ENCODE peak calls at places on chromosomes 5 and 9, in four cellular contexts. B is right cardiac atrium, D is A172, O is psoas muscle. A is an unnamed sample.

GRCh38 chr5:169116961-169117461 is 183.9 kb downstream of the SLIT3 start:
- DNase-seq in B (no peak), D (no peak), O (no peak), A (no peak)

GRCh38 chr5:145681686-145682085 is 153.5 kb downstream of the PRELID2 start:
- DNase-seq in B (peak; percentile 48), D (peak; percentile 82), O (no peak), A (no peak)

GRCh38 chr5:128084228-128085167 is 932 bp downstream of the SLC12A2 start:
- DNase-seq in B (peak; percentile 66), D (peak; percentile 5), O (peak; percentile 70), A (peak; percentile 69)

GRCh38 chr5:157160001-157160400 is 6.1 kb downstream of the GARIN3 start:
- DNase-seq in B (no peak), D (no peak), O (no peak), A (no peak)

GRCh38 chr9:32351845-32352244 is 32.6 kb upstream of the ACO1 start:
- DNase-seq in B (no peak), D (peak; percentile 21), O (no peak), A (no peak)

GRCh38 chr5:18805376-18805775 is 1171.1 kb downstream of the TAF11L14 start:
- DNase-seq in B (no peak), D (no peak), O (no peak), A (no peak)

GRCh38 chr5:169856571-169856970 is 123.7 kb downstream of the INSYN2B start:
- DNase-seq in B (no peak), D (peak; percentile 80), O (no peak), A (no peak)

GRCh38 chr5:87103616-87104287 is 163.9 kb upstream of the RASA1 start:
- DNase-seq in B (no peak), D (no peak), O (no peak), A (no peak)

GRCh38 chr9:137194388-137194787 is 5.9 kb downstream of the SSNA1 start:
- DNase-seq in B (no peak), D (no peak), O (no peak), A (no peak)

GRCh38 chr5:7754997-7755596 is 95.8 kb downstream of the CFAP90 start:
- DNase-seq in B (peak; percentile 60), D (peak; percentile 44), O (peak; percentile 81), A (peak; percentile 67)

GRCh38 chr5:173258466-173258865 is 23.5 kb upstream of the NKX2-5 start:
- DNase-seq in B (no peak), D (no peak), O (no peak), A (no peak)

GRCh38 chr5:34484190-34484589 is 171.9 kb upstream of the RAI14 start:
- DNase-seq in B (no peak), D (no peak), O (no peak), A (no peak)

GRCh38 chr5:148910686-148911361 is 84.4 kb downstream of the ADRB2 start:
- DNase-seq in B (peak; percentile 70), D (peak; percentile 98), O (no peak), A (peak; percentile 71)

GRCh38 chr5:149611327-149611726 is 30.0 kb downstream of the ARHGEF37 start:
- DNase-seq in B (peak; percentile 83), D (peak; percentile 32), O (peak; percentile 67), A (no peak)

GRCh38 chr9:20225841-20226240 is 396.5 kb downstream of the MLLT3 start:
- DNase-seq in B (no peak), D (peak; percentile 18), O (no peak), A (no peak)

GRCh38 chr9:22227986-22228385 is 218.6 kb upstream of the DMRTA1 start:
- DNase-seq in B (no peak), D (no peak), O (no peak), A (no peak)

GRCh38 chr5:123089971-123090640 is 1.1 kb downstream of the PRDM6 start:
- DNase-seq in B (peak; percentile 69), D (no peak), O (no peak), A (no peak)

GRCh38 chr5:167296680-167297079 is 994.8 kb upstream of the WWC1 start:
- DNase-seq in B (no peak), D (peak; percentile 59), O (no peak), A (no peak)

GRCh38 chr5:13783731-13784130 is 160.8 kb downstream of the DNAH5 start:
- DNase-seq in B (no peak), D (no peak), O (no peak), A (no peak)

GRCh38 chr5:56160723-56161445 is 72.2 kb downstream of the ANKRD55 start:
- DNase-seq in B (no peak), D (no peak), O (no peak), A (no peak)

GRCh38 chr9:21443849-21444625 is 3.8 kb downstream of the IFNA1 start:
- DNase-seq in B (no peak), D (no peak), O (no peak), A (no peak)

GRCh38 chr9:129235931-129236331 is 57.9 kb upstream of the IER5L start:
- DNase-seq in B (no peak), D (no peak), O (peak; percentile 32), A (no peak)

GRCh38 chr5:142881076-142881466 is 110.9 kb downstream of the ARHGAP26 start:
- DNase-seq in B (peak; percentile 60), D (no peak), O (no peak), A (no peak)

A was measured in sciatic nerve.